ENCODE peak calls at places on chromosomes 6 and 20, in nine cellular contexts. U, J, Z, G, X, M, H, R and W are unnamed samples.

GRCh38 chr6:36581716-36582115 is 12.4 kb upstream of the SRSF3 start:
- DNase-seq in H (no peak), X (no peak), J (peak), U (no peak), R (no peak), Z (no peak), G (no peak), M (no peak), W (no peak)

GRCh38 chr6:27617700-27618689 is 145.1 kb upstream of the ZNF184 start:
- DNase-seq in X (no peak), R (peak), M (no peak), G (peak), H (no peak), Z (peak), J (no peak), U (peak), W (no peak)

GRCh38 chr20:6698056-6698455 is 69.4 kb upstream of the BMP2 start:
- DNase-seq in R (no peak), X (peak), M (no peak), U (no peak), G (no peak), H (no peak), J (no peak), Z (no peak), W (no peak)

GRCh38 chr20:40651121-40651520 is 37.9 kb downstream of the MAFB start:
- DNase-seq in J (no peak), H (no peak), U (no peak), M (no peak), Z (no peak), X (no peak), R (peak), G (no peak), W (no peak)

GRCh38 chr20:19594896-19595295 is 163.2 kb upstream of the RIN2 start:
- DNase-seq in G (no peak), Z (no peak), U (no peak), R (no peak), J (no peak), H (no peak), X (no peak), M (no peak), W (no peak)

GRCh38 chr6:31464252-31465184 is 33.4 kb upstream of the MICB start:
- DNase-seq in U (no peak), X (no peak), R (no peak), G (no peak), J (no peak), H (no peak), Z (no peak), M (no peak), W (no peak)

GRCh38 chr6:41027251-41027650 is 11.8 kb downstream of the UNC5CL start:
- DNase-seq in X (no peak), G (no peak), R (no peak), Z (no peak), U (no peak), H (no peak), M (no peak), J (no peak), W (no peak)

GRCh38 chr6:43277083-43277642 is 20.9 kb upstream of the SLC22A7 start:
- DNase-seq in Z (no peak), J (no peak), U (no peak), H (no peak), R (no peak), G (no peak), X (no peak), M (no peak), W (no peak)

GRCh38 chr6:30060634-30060981 is 457 bp upstream of the POLR1H start:
- DNase-seq in M (no peak), R (peak), U (no peak), J (peak), H (no peak), Z (peak), X (no peak), G (no peak), W (no peak)

GRCh38 chr20:17438436-17439039 is 92.6 kb downstream of the BFSP1 start:
- DNase-seq in M (no peak), R (no peak), U (no peak), X (no peak), H (no peak), J (no peak), G (no peak), Z (no peak), W (no peak)

GRCh38 chr6:151692216-151692615 is 115.3 kb upstream of the ESR1 start:
- DNase-seq in X (no peak), M (no peak), G (peak), Z (no peak), H (no peak), R (peak), U (no peak), J (no peak), W (no peak)

GRCh38 chr6:151689499-151690201 is 117.8 kb upstream of the ESR1 start:
- DNase-seq in U (no peak), G (peak), Z (no peak), X (no peak), J (no peak), M (no peak), H (no peak), R (no peak), W (no peak)

GRCh38 chr6:151690768-151691562 is 116.5 kb upstream of the ESR1 start:
- DNase-seq in R (peak), U (peak), H (no peak), M (no peak), Z (no peak), X (peak), J (no peak), G (peak), W (no peak)

GRCh38 chr6:151693366-151693765 is 114.1 kb upstream of the ESR1 start:
- DNase-seq in M (no peak), X (no peak), U (no peak), R (no peak), J (no peak), Z (no peak), G (no peak), H (no peak), W (no peak)

GRCh38 chr6:151690303-151690702 is 117.2 kb upstream of the ESR1 start:
- DNase-seq in R (peak), H (no peak), U (peak), M (no peak), X (no peak), J (no peak), Z (no peak), G (peak), W (no peak)
- TF ChIP-seq CTCF in R (no peak), H (peak), U (no peak), M (no peak), X (no peak), J (peak), Z (no peak), G (peak), W (no peak)

GRCh38 chr6:15952231-15953151 is 176.4 kb upstream of the MYLIP start:
- DNase-seq in H (no peak), J (no peak), M (no peak), Z (no peak), U (no peak), X (no peak), R (peak), G (no peak), W (no peak)
- TF ChIP-seq CTCF in H (no peak), J (no peak), M (no peak), Z (no peak), U (no peak), X (no peak), R (no peak), G (no peak), W (no peak)

GRCh38 chr6:124389127-124389526 is 573.1 kb upstream of the RNF217 start:
- DNase-seq in J (no peak), M (no peak), X (no peak), H (no peak), U (no peak), R (no peak), G (no peak), Z (no peak), W (no peak)
- TF ChIP-seq CTCF in J (no peak), M (no peak), X (no peak), H (no peak), U (no peak), R (no peak), G (no peak), Z (no peak), W (no peak)

GRCh38 chr20:44885392-44886275 is at the start of gene YWHAB:
- DNase-seq in G (peak), J (peak), H (peak), M (peak), R (peak), Z (peak), U (peak), X (peak), W (peak)

GRCh38 chr20:44887466-44887865 is 2.0 kb downstream of the YWHAB start:
- DNase-seq in M (no peak), R (no peak), G (no peak), J (no peak), X (no peak), Z (no peak), H (no peak), U (no peak), W (no peak)

GRCh38 chr20:44886828-44887227 is 1.3 kb downstream of the YWHAB start:
- DNase-seq in H (no peak), R (no peak), M (no peak), J (no peak), U (no peak), G (no peak), Z (no peak), X (no peak), W (no peak)

GRCh38 chr20:44884907-44885391 is 556 bp upstream of the YWHAB start:
- DNase-seq in G (no peak), Z (no peak), J (no peak), H (no peak), R (no peak), X (no peak), M (no peak), U (no peak), W (no peak)

DNA sequence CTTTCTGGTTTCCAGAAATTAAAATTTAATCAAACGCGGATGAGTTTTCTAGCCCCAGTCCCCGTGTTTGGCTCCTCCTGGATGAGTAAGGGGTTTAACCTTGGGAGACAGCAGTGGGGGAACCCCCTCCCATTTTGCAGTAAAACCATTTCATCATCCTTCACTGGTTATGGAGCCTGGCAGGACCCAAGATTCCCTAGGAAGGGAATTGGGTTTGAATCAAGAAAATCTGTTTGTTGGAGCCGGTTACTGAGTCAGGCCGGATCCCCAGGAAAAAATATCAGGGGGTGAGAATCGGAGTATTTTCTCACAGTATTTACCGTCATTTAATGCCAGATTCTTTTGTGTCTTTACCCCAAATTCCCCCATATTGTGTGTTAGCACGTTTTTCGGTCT is 769 bp downstream of the YWHAB start:
- DNase-seq in M (no peak), G (no peak), J (no peak), X (no peak), Z (no peak), H (no peak), R (no peak), U (no peak), W (no peak)
- TF ChIP-seq CTCF in M (no peak), G (no peak), J (no peak), X (no peak), Z (no peak), H (no peak), R (no peak), U (no peak), W (no peak)